ENCODE peak calls at places on chromosomes 12 and 14, in four cellular contexts. L is left ventricle myocardium inferior, M is IMR-90, I is Panc1. X is an unnamed sample.

GRCh38 chr14:104278214-104278534 is 139.8 kb downstream of the KIF26A start:
- DNase-seq in L (no peak), M (no peak), I (no peak), X (no peak)

GRCh38 chr12:108313609-108314331 is 25.3 kb downstream of the CMKLR1 start:
- DNase-seq in L (no peak), M (no peak), I (no peak), X (no peak)

GRCh38 chr12:116381240-116381743 is 103.8 kb upstream of the MED13L start:
- DNase-seq in L (no peak), M (no peak), I (no peak), X (no peak)

GRCh38 chr12:38555620-38556596 is 239.3 kb downstream of the ALG10B start:
- DNase-seq in L (no peak), M (no peak), I (no peak), X (peak)

GRCh38 chr14:76901171-76902055 is 75.2 kb downstream of the LRRC74A start:
- DNase-seq in L (no peak), M (peak), I (no peak), X (no peak)

GRCh38 chr12:119594772-119595445 is 1.3 kb downstream of the TMEM233 start:
- DNase-seq in L (peak), M (no peak), I (no peak), X (peak)

GRCh38 chr12:57939291-57939690 is 2.1 kb upstream of the ATP23 start:
- DNase-seq in L (no peak), M (no peak), I (no peak), X (no peak)

GRCh38 chr12:70985850-70986249 is 65.3 kb upstream of the PTPRR start:
- DNase-seq in L (no peak), M (peak), I (no peak), X (no peak)

GRCh38 chr12:128290938-128291337 is 24.0 kb downstream of the TMEM132C start:
- DNase-seq in L (no peak), M (no peak), I (no peak), X (no peak)

GRCh38 chr14:45716506-45716905 is 463.5 kb upstream of the MIS18BP1 start:
- DNase-seq in L (no peak), M (no peak), I (no peak), X (no peak)

GRCh38 chr12:13095266-13095995 is 8.0 kb downstream of the GSG1 start:
- DNase-seq in L (no peak), M (no peak), I (no peak), X (peak)

GRCh38 chr12:38469689-38470088 is 153.1 kb downstream of the ALG10B start:
- DNase-seq in L (no peak), M (no peak), I (no peak), X (peak)

GRCh38 chr12:106135781-106136180 is 3.0 kb downstream of the NUAK1 start:
- DNase-seq in L (no peak), M (peak), I (no peak), X (no peak)

GRCh38 chr14:60508707-60509437 is at the start of gene SIX6:
- DNase-seq in L (no peak), M (peak), I (no peak), X (no peak)

GRCh38 chr14:105844047-105844630 is 317.8 kb downstream of the TMEM121 start:
- DNase-seq in L (peak), M (no peak), I (no peak), X (no peak)

GRCh38 chr12:70971395-70971794 is 50.9 kb upstream of the PTPRR start:
- DNase-seq in L (no peak), M (no peak), I (no peak), X (peak)

GRCh38 chr14:68794130-68794855 is 1.4 kb upstream of the ZFP36L1 start:
- DNase-seq in L (peak), M (peak), I (no peak), X (peak)

GRCh38 chr12:81819991-81820633 is 61.0 kb upstream of the PPFIA2 start:
- DNase-seq in L (no peak), M (no peak), I (no peak), X (no peak)

GRCh38 chr14:74628418-74628817 is 16.4 kb upstream of the LTBP2 start:
- DNase-seq in L (no peak), M (no peak), I (no peak), X (no peak)

GRCh38 chr12:16030729-16031128 is 119.6 kb downstream of the DERA start:
- DNase-seq in L (no peak), M (peak), I (no peak), X (no peak)

GRCh38 chr12:47775100-47775911 is 2.3 kb downstream of the SLC48A1 start:
- DNase-seq in L (no peak), M (no peak), I (no peak), X (no peak)

GRCh38 chr14:64992328-64992885 is 5.7 kb downstream of the FNTB start:
- DNase-seq in L (no peak), M (no peak), I (no peak), X (no peak)

DNA sequence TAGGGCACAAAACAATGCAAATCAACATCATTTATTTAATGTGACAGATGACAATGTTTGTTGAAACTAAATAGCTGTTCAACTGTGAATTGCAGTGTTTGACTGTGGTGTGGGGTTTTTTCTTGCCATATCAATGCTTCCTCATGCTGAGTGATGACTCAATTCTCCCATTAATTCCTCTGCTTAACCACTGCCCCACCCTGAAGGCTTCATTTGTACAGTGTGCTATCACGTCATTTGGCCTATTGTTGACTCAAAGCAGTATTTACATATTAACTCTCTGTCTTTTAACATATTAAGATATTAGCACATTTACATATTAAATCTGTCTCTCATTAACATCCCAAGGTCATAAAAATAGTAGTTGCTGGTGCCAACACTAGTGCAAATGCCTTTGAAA is 164.8 kb upstream of the NRXN3 start:
- DNase-seq in L (no peak), M (no peak), I (no peak), X (no peak)
- H3K27ac ChIP-seq in L (no peak), M (no peak), I (no peak), X (no peak)

DNA sequence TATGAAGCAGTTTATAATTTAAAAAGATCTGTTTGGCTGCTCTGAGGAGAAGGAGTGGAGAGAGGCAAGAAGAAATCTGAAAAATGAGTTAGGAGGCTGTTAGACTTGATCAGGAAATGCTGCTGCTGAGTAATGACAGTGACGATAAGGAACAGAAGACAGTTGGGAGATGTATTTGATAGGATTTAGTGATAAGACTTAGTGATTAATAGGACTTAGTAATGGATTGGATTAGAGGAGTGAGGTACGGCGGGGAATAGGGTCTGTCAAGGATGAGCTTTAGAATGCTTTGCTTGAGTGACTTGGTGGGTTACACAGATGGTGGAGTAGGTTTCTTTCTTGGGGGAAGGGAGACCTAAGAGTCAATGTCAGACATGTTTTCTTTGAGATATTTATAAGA is 31.7 kb downstream of the UNC79 start:
- DNase-seq in L (no peak), M (no peak), I (no peak), X (no peak)
- H3K27ac ChIP-seq in L (no peak), M (no peak), I (no peak), X (no peak)

DNA sequence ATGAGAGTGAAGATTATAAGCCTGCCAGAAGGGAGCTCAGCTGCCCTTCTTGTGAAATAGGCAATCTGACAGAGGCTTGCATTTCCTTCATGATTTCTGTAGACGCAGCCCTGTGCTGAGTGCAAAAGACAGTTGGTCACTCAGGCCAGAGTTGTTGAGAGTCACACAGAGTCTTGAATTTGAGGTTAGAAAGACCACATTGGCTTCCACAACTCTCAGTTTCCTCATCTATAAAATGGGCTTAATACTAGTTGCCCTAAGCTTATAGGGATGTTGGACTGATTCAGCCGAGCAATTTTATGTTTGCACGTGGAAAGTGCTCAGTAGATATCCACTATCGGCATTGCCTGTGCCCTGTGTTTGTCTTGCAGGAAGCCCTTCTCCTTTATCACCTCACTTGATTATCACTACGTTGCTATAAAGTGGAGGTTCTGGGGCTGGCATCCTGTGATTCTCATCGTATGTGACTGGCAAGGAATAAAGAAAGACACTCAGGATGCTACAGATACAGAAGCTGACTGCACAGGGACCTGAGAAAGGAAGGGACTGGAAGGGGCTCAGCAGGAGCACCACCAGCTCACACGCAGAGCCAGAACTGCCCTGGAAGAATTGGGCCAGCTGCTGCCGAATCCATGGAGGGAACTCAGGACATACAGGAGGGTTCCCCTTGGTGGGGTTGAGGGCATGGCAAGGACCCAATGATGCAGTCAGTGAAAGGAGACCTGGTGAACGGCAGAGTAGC is 19.8 kb upstream of the SERPINA4 start:
- DNase-seq in L (no peak), M (no peak), I (no peak), X (no peak)
- H3K27ac ChIP-seq in L (no peak), M (no peak), I (no peak), X (no peak)

GRCh38 chr14:103260629-103261124 is 73.4 kb upstream of the EIF5 start:
- DNase-seq in L (peak), M (peak), I (no peak), X (peak)
- H3K27ac ChIP-seq in L (peak), M (peak), I (peak), X (no peak)

GRCh38 chr12:49110191-49111155 is at the start of gene LMBR1L:
- DNase-seq in L (peak), M (peak), I (peak), X (peak)
- H3K27ac ChIP-seq in L (peak), M (peak), I (peak), X (no peak)

GRCh38 chr14:100575266-100575995 is 11.8 kb downstream of the BEGAIN start:
- DNase-seq in L (no peak), M (no peak), I (no peak), X (no peak)

GRCh38 chr14:100577321-100577985 is 9.8 kb downstream of the BEGAIN start:
- DNase-seq in L (peak), M (no peak), I (no peak), X (no peak)

GRCh38 chr14:100574642-100575031 is 12.6 kb downstream of the BEGAIN start:
- DNase-seq in L (no peak), M (no peak), I (no peak), X (no peak)

GRCh38 chr14:100577986-100578431 is 9.2 kb downstream of the BEGAIN start:
- DNase-seq in L (peak), M (no peak), I (no peak), X (no peak)

GRCh38 chr14:100576091-100577085 is 10.8 kb downstream of the BEGAIN start:
- DNase-seq in L (peak), M (no peak), I (no peak), X (no peak)
- H3K27ac ChIP-seq in L (no peak), M (no peak), I (no peak), X (no peak)

GRCh38 chr12:32446306-32447119 is 47.2 kb downstream of the FGD4 start:
- DNase-seq in L (no peak), M (no peak), I (no peak), X (no peak)
- H3K27ac ChIP-seq in L (peak), M (no peak), I (peak), X (peak)